ENCODE peak calls at places on chromosomes 5 and 9, in five cellular contexts. K is H1, T is mammary epithelial cell, Q is keratinocyte, G is heart right ventricle. P is an unnamed sample.

GRCh38 chr5:116738270-116738947 is 163.8 kb upstream of the SEMA6A start:
- DNase-seq in K (no peak), T (no peak), Q (no peak), G (peak), P (no peak)

GRCh38 chr5:57209316-57210040 is 35.6 kb downstream of the GPBP1 start:
- DNase-seq in K (peak), T (peak), Q (no peak), G (no peak), P (no peak)

GRCh38 chr9:80026121-80026520 is 454.4 kb downstream of the TLE4 start:
- DNase-seq in K (no peak), T (no peak), Q (no peak), G (no peak), P (no peak)

GRCh38 chr5:20335978-20336377 is 348.0 kb upstream of the CDH18 start:
- DNase-seq in K (no peak), T (no peak), Q (no peak), G (no peak), P (no peak)

GRCh38 chr5:157912621-157913325 is 53.8 kb upstream of the CLINT1 start:
- DNase-seq in K (no peak), T (peak), Q (no peak), G (no peak), P (no peak)

GRCh38 chr9:5430912-5431311 is 6.8 kb downstream of the PLGRKT start:
- DNase-seq in K (no peak), T (no peak), Q (no peak), G (no peak), P (no peak)

GRCh38 chr9:70081120-70081495 is 37.5 kb downstream of the MAMDC2 start:
- DNase-seq in K (no peak), T (peak), Q (no peak), G (no peak), P (no peak)

GRCh38 chr5:177371705-177372533 is 12.3 kb upstream of the SLC34A1 start:
- DNase-seq in K (no peak), T (no peak), Q (no peak), G (no peak), P (no peak)

GRCh38 chr9:89440951-89441654 is 56.8 kb downstream of the SEMA4D start:
- DNase-seq in K (no peak), T (no peak), Q (no peak), G (no peak), P (no peak)

GRCh38 chr5:114449836-114450515 is 88.1 kb downstream of the KCNN2 start:
- DNase-seq in K (peak), T (peak), Q (no peak), G (peak), P (peak)

GRCh38 chr9:108786756-108787663 is 68.8 kb downstream of the ACTL7B start:
- DNase-seq in K (no peak), T (peak), Q (peak), G (no peak), P (no peak)

GRCh38 chr9:19232117-19232829 is 1.8 kb downstream of the DENND4C start:
- DNase-seq in K (no peak), T (peak), Q (no peak), G (no peak), P (no peak)

GRCh38 chr5:14852779-14853178 is 18.8 kb downstream of the ANKH start:
- DNase-seq in K (no peak), T (no peak), Q (no peak), G (no peak), P (no peak)

GRCh38 chr5:145479271-145479670 is 355.9 kb downstream of the PRELID2 start:
- DNase-seq in K (no peak), T (no peak), Q (peak), G (no peak), P (no peak)

GRCh38 chr9:95440447-95440846 is 76.3 kb downstream of the PTCH1 start:
- DNase-seq in K (no peak), T (no peak), Q (no peak), G (no peak), P (no peak)

GRCh38 chr9:70921126-70921525 is 200.3 kb downstream of the TRPM3 start:
- DNase-seq in K (no peak), T (peak), Q (no peak), G (no peak), P (no peak)

GRCh38 chr5:74863726-74864125 is 2.5 kb downstream of the FAM169A start:
- DNase-seq in K (no peak), T (peak), Q (no peak), G (no peak), P (no peak)

GRCh38 chr5:172505403-172505759 is 51.1 kb upstream of the SH3PXD2B start:
- DNase-seq in K (peak), T (no peak), Q (no peak), G (no peak), P (peak)

GRCh38 chr5:179306191-179307005 is 38.9 kb downstream of the ADAMTS2 start:
- DNase-seq in K (no peak), T (no peak), Q (no peak), G (peak), P (no peak)

GRCh38 chr5:62282079-62282478 is 23.9 kb upstream of the KIF2A start:
- DNase-seq in K (no peak), T (no peak), Q (no peak), G (no peak), P (no peak)

GRCh38 chr5:107826311-107827000 is 155.7 kb upstream of the EFNA5 start:
- DNase-seq in K (no peak), T (no peak), Q (no peak), G (no peak), P (no peak)

GRCh38 chr5:178271726-178272479 is 39.3 kb upstream of the PHYKPL start:
- DNase-seq in K (no peak), T (no peak), Q (no peak), G (peak), P (no peak)

GRCh38 chr5:109589983-109590382 is 99.7 kb upstream of the MAN2A1 start:
- DNase-seq in K (no peak), T (peak), Q (no peak), G (no peak), P (no peak)

GRCh38 chr5:173318338-173318737 is 9.9 kb downstream of the STC2 start:
- DNase-seq in K (no peak), T (no peak), Q (no peak), G (no peak), P (no peak)

GRCh38 chr9:75876999-75877647 is 13.3 kb upstream of the PCSK5 start:
- DNase-seq in K (no peak), T (no peak), Q (no peak), G (no peak), P (no peak)

GRCh38 chr5:438481-438981 is 4.4 kb upstream of the EXOC3 start:
- DNase-seq in K (no peak), T (no peak), Q (no peak), G (peak), P (peak)

GRCh38 chr9:127567898-127568617 is 44.0 kb upstream of the STXBP1 start:
- DNase-seq in K (peak), T (no peak), Q (no peak), G (peak), P (no peak)

GRCh38 chr5:9502435-9502834 is 43.4 kb downstream of the SEMA5A start:
- DNase-seq in K (no peak), T (no peak), Q (no peak), G (no peak), P (no peak)

GRCh38 chr5:6822068-6822467 is 108.8 kb downstream of the TENT4A start:
- DNase-seq in K (no peak), T (no peak), Q (no peak), G (no peak), P (no peak)

GRCh38 chr5:43412151-43412550 is at the start of gene CCL28:
- DNase-seq in K (no peak), T (no peak), Q (no peak), G (no peak), P (no peak)

GRCh38 chr9:13478235-13478634 is 198.7 kb upstream of the MPDZ start:
- DNase-seq in K (no peak), T (no peak), Q (no peak), G (no peak), P (no peak)

GRCh38 chr5:38845555-38846378 is at the start of gene OSMR:
- DNase-seq in K (peak), T (peak), Q (peak), G (peak), P (no peak)

GRCh38 chr5:53463909-53464621 is 16.4 kb upstream of the FST start:
- DNase-seq in K (no peak), T (no peak), Q (no peak), G (no peak), P (no peak)

GRCh38 chr5:169450464-169450863 is 133.1 kb upstream of the SPDL1 start:
- DNase-seq in K (no peak), T (peak), Q (no peak), G (no peak), P (no peak)

GRCh38 chr5:64497390-64497789 is 8.4 kb upstream of the RGS7BP start:
- DNase-seq in K (no peak), T (peak), Q (no peak), G (no peak), P (no peak)

GRCh38 chr5:31531543-31531887 is 378 bp downstream of the DROSHA start:
- DNase-seq in K (no peak), T (peak), Q (no peak), G (peak), P (no peak)

GRCh38 chr9:120876842-120877240 is at the start of gene PHF19:
- DNase-seq in K (no peak), T (peak), Q (no peak), G (peak), P (no peak)

GRCh38 chr5:154829181-154829588 is 21.2 kb downstream of the FAXDC2 start:
- DNase-seq in K (no peak), T (no peak), Q (peak), G (no peak), P (no peak)
- H3K4me3 ChIP-seq in K (no peak), T (no peak), Q (no peak), G (no peak), P (no peak)

DNA sequence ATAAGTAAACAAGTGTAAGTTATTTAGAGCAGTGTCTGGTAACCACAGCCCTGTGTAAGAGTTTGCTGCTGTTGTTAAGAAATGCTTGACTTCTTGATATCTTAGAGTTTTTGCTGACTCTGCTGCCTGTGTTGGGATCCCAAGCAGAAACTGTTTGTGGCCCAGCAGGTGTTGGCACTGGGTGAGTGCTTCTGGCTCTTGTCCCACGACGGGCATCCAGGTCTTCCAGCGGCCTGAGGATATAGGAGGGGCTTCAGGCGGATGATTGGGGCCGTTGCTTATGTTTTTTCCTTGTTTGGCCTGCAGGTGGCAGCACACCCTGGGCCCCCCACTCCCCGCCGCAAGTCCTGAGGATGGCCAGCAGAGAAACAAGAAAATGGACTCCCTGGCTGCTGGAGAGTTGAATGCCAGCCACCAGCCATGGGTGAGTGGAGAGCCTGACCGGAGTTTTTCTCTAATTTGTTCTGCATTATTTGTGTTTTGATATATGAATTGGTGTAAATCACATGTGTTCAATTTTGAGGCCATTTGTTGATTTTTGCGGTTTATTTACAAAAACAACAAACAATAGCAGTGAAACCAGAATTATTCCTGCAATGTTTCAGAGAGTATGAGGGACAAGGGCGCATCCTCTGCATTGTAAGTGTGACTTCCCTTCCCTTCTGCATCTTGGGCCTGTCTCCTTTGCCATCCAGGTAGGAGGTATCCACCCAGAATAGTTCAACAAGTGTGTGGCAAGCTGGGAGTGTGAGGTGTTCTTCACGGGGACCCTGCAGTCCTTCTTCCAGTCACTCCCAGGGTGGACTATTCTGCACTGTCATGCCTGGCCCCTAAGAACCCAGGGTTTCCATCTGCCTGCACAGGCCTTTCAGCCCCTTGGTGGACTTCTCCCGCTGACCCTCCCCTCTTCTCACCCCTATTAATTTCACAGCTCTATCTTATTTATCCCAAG is 50.3 kb downstream of the SLC22A5 start:
- DNase-seq in K (peak), T (peak), Q (no peak), G (peak), P (peak)
- TF ChIP-seq CTCF in K (peak), T (peak), Q (peak), G (peak), P (peak)

GRCh38 chr5:139903805-139904565 is 108.4 kb downstream of the PSD2 start:
- DNase-seq in K (peak), T (peak), Q (no peak), G (peak), P (no peak)

GRCh38 chr5:139904566-139905400 is 109.2 kb downstream of the PSD2 start:
- DNase-seq in K (peak), T (no peak), Q (no peak), G (no peak), P (no peak)

GRCh38 chr5:139906661-139907060 is 111.1 kb downstream of the PSD2 start:
- DNase-seq in K (no peak), T (no peak), Q (no peak), G (no peak), P (no peak)

GRCh38 chr5:139903450-139903804 is 107.8 kb downstream of the PSD2 start:
- DNase-seq in K (no peak), T (no peak), Q (no peak), G (no peak), P (no peak)

DNA sequence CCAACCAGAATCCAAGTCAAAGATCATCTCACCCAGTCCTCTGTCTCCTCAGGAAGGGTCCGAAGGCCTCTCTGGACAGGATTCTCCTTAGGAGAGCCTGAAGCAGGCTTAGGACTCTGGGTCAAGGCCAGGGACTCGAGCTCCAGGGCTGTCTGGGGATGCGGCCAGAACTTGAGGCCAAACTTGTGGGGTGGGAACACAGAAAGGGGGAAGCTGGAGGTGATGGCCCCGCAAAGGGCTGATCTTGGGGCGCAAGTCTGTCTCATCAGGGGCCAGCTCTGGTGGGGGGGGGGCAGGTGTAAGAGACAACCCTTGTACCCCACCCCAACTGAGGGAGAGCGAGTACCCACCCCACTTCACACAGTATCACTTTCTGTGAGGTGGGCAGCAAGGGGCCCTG is 109.8 kb downstream of the PSD2 start:
- DNase-seq in K (no peak), T (no peak), Q (no peak), G (no peak), P (no peak)
- H3K4me3 ChIP-seq in K (no peak), T (no peak), Q (no peak), G (no peak), P (peak)

GRCh38 chr9:124771021-124771866 is at the start of gene NR6A1:
- DNase-seq in K (peak), T (peak), Q (peak), G (peak), P (peak)
- TF ChIP-seq CTCF in K (no peak), T (peak), Q (no peak), G (no peak), P (peak)

GRCh38 chr5:139912158-139912557 is 116.5 kb downstream of the PSD2 start:
- DNase-seq in K (no peak), T (no peak), Q (no peak), G (no peak), P (no peak)

GRCh38 chr5:139908749-139909148 is 113.1 kb downstream of the PSD2 start:
- DNase-seq in K (no peak), T (peak), Q (no peak), G (no peak), P (no peak)

GRCh38 chr5:139912804-139913203 is 117.2 kb downstream of the PSD2 start:
- DNase-seq in K (no peak), T (no peak), Q (no peak), G (no peak), P (no peak)

GRCh38 chr5:139911425-139912120 is 116.0 kb downstream of the PSD2 start:
- DNase-seq in K (peak), T (peak), Q (peak), G (no peak), P (no peak)

DNA sequence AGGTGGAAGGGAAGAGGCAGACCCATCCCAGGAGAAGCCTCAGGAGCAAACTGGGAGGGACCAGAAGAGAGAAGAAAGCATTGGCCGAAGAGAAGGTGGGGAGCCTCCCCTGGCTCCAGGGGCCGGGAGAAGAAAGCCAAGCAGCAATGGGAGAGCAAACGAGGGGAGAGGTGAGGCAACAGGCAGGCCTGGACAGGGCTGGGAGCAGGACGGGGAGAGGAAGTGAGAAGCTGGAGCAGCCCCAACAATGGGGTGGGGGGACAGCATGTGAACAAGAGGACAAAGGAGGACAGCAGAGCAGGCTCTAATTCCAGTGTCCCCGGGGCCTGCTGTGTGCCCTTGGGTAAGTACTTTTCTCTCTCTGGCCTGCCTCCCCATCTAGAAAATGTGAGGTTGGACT is 115.3 kb downstream of the PSD2 start:
- DNase-seq in K (peak), T (no peak), Q (no peak), G (no peak), P (no peak)
- H3K4me3 ChIP-seq in K (no peak), T (no peak), Q (no peak), G (no peak), P (no peak)

GRCh38 chr5:143405747-143406098 is 2.2 kb upstream of the NR3C1 start:
- DNase-seq in K (no peak), T (no peak), Q (no peak), G (no peak), P (no peak)

GRCh38 chr5:143403607-143404415 is at the start of gene NR3C1:
- DNase-seq in K (peak), T (peak), Q (no peak), G (peak), P (peak)

GRCh38 chr5:143404416-143405062 is 1.1 kb upstream of the NR3C1 start:
- DNase-seq in K (peak), T (peak), Q (no peak), G (peak), P (peak)

GRCh38 chr5:143406408-143406807 is 2.9 kb upstream of the NR3C1 start:
- DNase-seq in K (no peak), T (no peak), Q (no peak), G (no peak), P (no peak)

DNA sequence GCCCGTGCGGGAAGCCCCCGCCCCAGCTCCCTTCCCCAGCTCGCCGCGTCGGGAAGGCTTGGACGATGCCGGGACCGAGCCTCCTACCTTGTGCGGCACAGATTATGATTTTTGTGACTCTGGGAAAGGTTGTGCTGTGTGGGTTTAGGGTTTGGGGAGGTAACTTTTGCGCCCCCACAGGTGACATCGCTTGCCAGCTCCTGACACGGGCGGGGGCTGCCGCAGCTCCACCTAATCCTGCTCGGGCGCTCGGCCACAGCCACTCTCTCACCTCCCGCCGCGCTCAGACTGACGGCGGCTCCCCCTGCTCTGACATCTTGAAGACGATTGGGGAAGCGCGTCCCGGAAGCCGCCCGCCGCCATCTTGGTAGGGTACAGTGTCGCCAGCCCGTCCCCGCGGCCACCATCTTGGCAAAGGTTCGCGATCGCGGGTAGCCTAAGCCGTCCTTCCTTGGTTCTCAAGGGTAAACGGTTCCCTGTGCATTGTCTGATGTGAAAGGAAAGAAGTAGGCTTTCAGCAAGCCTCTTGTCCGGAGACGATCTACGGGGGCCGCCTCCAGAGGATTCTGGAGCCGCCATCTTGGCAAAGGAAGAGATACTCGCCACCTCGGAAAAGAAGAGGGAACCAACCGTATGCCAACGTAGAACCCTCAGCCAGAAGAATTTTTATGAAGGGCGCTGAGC is 1.7 kb upstream of the NR3C1 start:
- DNase-seq in K (peak), T (peak), Q (no peak), G (peak), P (peak)
- TF ChIP-seq CTCF in K (no peak), T (no peak), Q (no peak), G (no peak), P (peak)

GRCh38 chr9:91712811-91713210 is 237.2 kb downstream of the ROR2 start:
- DNase-seq in K (no peak), T (no peak), Q (no peak), G (no peak), P (no peak)
- H3K4me3 ChIP-seq in K (no peak), T (no peak), Q (no peak), G (no peak), P (no peak)